ENCODE peak calls at places on chromosomes 12 and 14, in eight cellular contexts. L is astrocyte of the spinal cord, K is IMR-90, C is fibroblast of lung, G is astrocyte of the cerebellum, U is A549, H is left ventricle myocardium inferior, T is AG04449. D is an unnamed sample.

GRCh38 chr14:65043893-65044595 is 57.3 kb downstream of the FNTB start:
- DNase-seq in L (no peak), G (no peak), C (no peak), H (no peak), T (no peak), U (no peak), K (no peak), D (no peak)

GRCh38 chr12:109739747-109740693 is 26.4 kb downstream of the FAM222A start:
- DNase-seq in U (no peak), H (peak), G (no peak), T (no peak), K (no peak), C (no peak), L (no peak), D (no peak)

GRCh38 chr14:68088463-68088862 is 268.9 kb downstream of the RAD51B start:
- DNase-seq in C (peak), K (peak), H (no peak), U (peak), L (peak), T (no peak), G (peak), D (no peak)

GRCh38 chr14:47674148-47674545 is 1.3 kb downstream of the MDGA2 start:
- DNase-seq in T (no peak), K (no peak), L (peak), U (no peak), H (no peak), C (peak), G (no peak), D (no peak)

GRCh38 chr14:49218436-49219092 is 367.6 kb downstream of the RPS29 start:
- DNase-seq in U (no peak), G (peak), K (no peak), L (peak), H (no peak), T (no peak), C (peak), D (no peak)

GRCh38 chr14:51529731-51530130 is 122.0 kb upstream of the FRMD6 start:
- DNase-seq in K (no peak), C (no peak), T (no peak), L (no peak), U (no peak), H (no peak), G (no peak), D (no peak)

GRCh38 chr14:99688629-99689028 is 4.5 kb downstream of the CYP46A1 start:
- DNase-seq in K (no peak), G (no peak), L (no peak), T (no peak), U (no peak), H (no peak), C (no peak), D (no peak)

GRCh38 chr12:481422-481821 is 21.7 kb downstream of the B4GALNT3 start:
- DNase-seq in T (no peak), U (no peak), K (peak), C (peak), G (peak), H (peak), L (peak), D (no peak)

GRCh38 chr12:48336564-48336963 is 14.2 kb downstream of the ZNF641 start:
- DNase-seq in U (no peak), T (no peak), K (no peak), C (no peak), H (no peak), G (no peak), L (no peak), D (no peak)

DNA sequence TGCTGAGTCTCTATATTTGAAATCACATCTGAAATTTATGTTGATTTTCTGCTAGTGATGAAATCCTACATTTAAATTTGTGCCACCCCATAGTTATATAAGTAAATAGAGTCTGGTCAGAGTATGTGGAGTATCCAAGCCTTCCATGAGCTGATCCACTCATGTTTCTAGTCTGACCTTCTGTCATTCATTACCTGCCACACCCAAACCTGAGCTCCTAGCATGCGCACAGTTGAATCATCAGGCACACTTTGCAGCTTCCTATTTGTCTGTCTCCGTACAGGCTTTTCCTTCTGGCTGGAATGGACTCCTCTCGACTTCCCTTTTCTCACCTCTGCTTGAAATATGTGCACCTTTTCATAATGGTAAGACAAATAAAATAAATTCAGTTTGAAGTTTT is 45.3 kb upstream of the LRIG3 start:
- DNase-seq in T (no peak), L (no peak), U (no peak), C (no peak), K (no peak), G (no peak), H (no peak), D (no peak)
- TF ChIP-seq CTCF in T (no peak), L (no peak), U (no peak), C (no peak), K (no peak), G (no peak), H (no peak), D (no peak)

DNA sequence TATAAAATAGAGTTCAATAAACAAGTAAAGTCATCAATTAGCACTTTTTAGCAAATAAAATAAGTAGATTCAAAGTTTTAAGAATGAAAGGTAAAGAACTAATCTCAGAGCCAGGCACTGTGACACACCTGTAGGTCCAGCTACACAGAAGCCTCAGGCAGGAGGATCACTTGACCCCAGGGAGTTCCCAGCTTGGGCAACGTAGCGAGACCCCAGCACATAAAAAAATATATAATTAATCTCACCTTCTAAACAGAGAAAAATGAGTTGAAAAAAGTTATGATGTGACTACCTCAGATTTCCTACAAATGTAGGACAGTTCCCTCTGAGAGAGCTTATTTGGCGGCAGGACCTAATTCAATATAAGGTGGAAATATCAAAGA is 19.3 kb downstream of the DAD1 start:
- DNase-seq in C (no peak), U (no peak), G (no peak), K (no peak), H (no peak), L (no peak), T (no peak), D (no peak)
- H3K4me3 ChIP-seq in C (no peak), U (no peak), G (no peak), K (no peak), H (no peak), L (no peak), T (no peak), D (no peak)

GRCh38 chr12:50132505-50133135 is 20.6 kb downstream of the COX14 start:
- DNase-seq in L (peak), U (no peak), T (no peak), G (peak), C (peak), H (no peak), K (peak), D (peak)
- TF ChIP-seq CTCF in L (peak), U (no peak), T (peak), G (peak), C (no peak), H (peak), K (peak), D (peak)

GRCh38 chr12:130161261-130162231 is 718 bp upstream of the FZD10 start:
- DNase-seq in C (peak), U (no peak), T (no peak), G (no peak), H (peak), K (no peak), L (peak), D (peak)
- H3K4me3 ChIP-seq in C (no peak), U (no peak), T (no peak), G (peak), H (peak), K (no peak), L (peak), D (no peak)

DNA sequence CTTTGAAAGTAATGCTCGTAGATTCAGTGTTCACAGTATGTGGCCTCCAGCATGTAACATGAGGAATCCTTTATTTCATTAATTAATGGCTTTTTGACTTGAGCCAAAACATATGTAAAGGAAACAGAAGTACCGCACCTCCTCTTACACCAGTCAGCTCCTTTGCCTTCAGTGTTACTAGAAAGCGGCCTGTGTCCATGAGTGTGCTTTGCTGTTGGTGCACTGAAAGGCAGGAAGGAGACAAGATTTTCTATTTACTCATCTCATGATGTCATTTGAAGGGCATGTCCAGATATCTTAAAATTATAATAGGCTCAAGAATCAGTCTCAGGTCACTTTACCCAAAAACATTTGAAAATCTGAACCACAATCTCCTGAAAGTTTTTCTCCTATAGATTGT is 9.9 kb upstream of the CCT2 start:
- DNase-seq in C (peak), K (peak), U (no peak), L (no peak), T (no peak), G (no peak), H (no peak), D (no peak)
- TF ChIP-seq CTCF in C (no peak), K (no peak), U (no peak), L (no peak), T (no peak), G (no peak), H (no peak), D (no peak)

DNA sequence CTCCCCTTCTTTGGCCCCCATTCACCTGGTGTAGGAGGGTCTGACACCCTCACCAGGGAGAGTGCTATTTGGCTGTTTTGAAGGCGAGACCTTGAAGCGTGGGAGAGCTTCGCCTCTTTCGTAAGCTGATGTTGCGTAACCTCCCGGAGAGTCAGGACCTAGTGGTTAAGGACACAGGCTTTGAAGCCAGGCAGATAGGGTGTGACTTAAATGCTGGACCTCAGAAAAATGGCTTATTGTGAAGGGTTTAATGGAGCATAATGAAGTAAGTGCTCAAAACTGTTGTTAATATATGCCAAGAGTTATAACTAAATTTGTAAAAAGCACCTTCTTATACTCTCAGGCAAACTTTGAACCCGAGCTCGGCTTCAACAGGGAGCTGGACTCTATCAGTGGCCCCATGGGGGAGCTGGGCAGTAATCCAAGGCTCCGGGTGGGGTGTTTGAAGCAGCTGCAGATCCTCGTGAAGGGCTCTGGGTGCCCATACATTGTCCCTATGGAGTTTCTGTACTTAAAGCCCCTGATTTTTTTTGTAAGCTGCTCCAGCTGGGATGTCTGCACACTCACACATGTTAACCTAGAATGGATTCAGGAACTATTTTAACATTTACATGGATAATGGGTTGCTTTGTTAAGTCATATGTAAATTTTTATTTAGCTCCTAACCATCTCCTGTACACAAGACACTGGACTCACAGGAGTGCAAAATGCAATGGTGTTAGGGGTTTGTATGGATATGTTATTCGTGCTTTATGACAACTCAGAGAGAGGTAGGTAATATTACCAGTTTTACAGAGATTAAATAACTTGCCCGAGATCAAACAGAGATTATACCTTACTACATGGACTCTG is 26.0 kb downstream of the PPFIBP1 start:
- DNase-seq in U (peak), T (peak), C (peak), L (peak), K (peak), H (peak), G (peak), D (peak)
- H3K4me3 ChIP-seq in U (peak), T (no peak), C (peak), L (no peak), K (peak), H (peak), G (no peak), D (peak)

GRCh38 chr14:74508292-74508731 is 14.7 kb downstream of the ISCA2 start:
- DNase-seq in C (no peak), H (no peak), K (no peak), U (no peak), L (no peak), G (no peak), T (no peak), D (peak)
- TF ChIP-seq CTCF in C (peak), H (peak), K (peak), U (peak), L (peak), G (peak), T (peak), D (peak)

GRCh38 chr14:20680843-20681347 is 3.5 kb upstream of the RNASE4 start:
- DNase-seq in K (no peak), H (no peak), L (no peak), G (no peak), C (no peak), T (no peak), U (no peak), D (no peak)
- H3K4me3 ChIP-seq in K (peak), H (peak), L (peak), G (peak), C (peak), T (peak), U (peak), D (peak)

GRCh38 chr12:56258068-56258819 is at the start of gene ANKRD52:
- DNase-seq in U (peak), H (peak), K (peak), G (peak), C (peak), T (no peak), L (peak), D (peak)

GRCh38 chr12:56257491-56258067 is 605 bp downstream of the ANKRD52 start:
- DNase-seq in U (peak), H (no peak), C (peak), K (peak), G (no peak), T (no peak), L (peak), D (no peak)

GRCh38 chr12:56255671-56256070 is 2.5 kb downstream of the ANKRD52 start:
- DNase-seq in C (no peak), K (no peak), L (no peak), T (no peak), H (no peak), U (no peak), G (no peak), D (no peak)

GRCh38 chr12:56257071-56257470 is 1.1 kb downstream of the ANKRD52 start:
- DNase-seq in U (no peak), K (no peak), H (no peak), G (no peak), C (no peak), L (no peak), T (no peak), D (no peak)

GRCh38 chr12:56256326-56256960 is 1.7 kb downstream of the ANKRD52 start:
- DNase-seq in K (peak), L (peak), U (no peak), G (no peak), C (peak), H (no peak), T (no peak), D (peak)
- TF ChIP-seq CTCF in K (no peak), L (no peak), U (no peak), G (peak), C (peak), H (no peak), T (peak), D (no peak)

GRCh38 chr12:125188912-125189881 is 124.0 kb downstream of the AACS start:
- DNase-seq in U (no peak), H (no peak), G (no peak), T (no peak), K (no peak), C (no peak), L (no peak), D (no peak)

GRCh38 chr12:125186471-125187147 is 121.4 kb downstream of the AACS start:
- DNase-seq in L (no peak), H (no peak), T (no peak), C (no peak), U (no peak), K (no peak), G (no peak), D (peak)

GRCh38 chr12:125187148-125187733 is 122.0 kb downstream of the AACS start:
- DNase-seq in L (no peak), U (no peak), K (no peak), G (no peak), H (no peak), T (no peak), C (peak), D (no peak)

GRCh38 chr12:125185740-125186470 is 120.7 kb downstream of the AACS start:
- DNase-seq in T (no peak), H (peak), C (peak), G (peak), L (peak), K (peak), U (peak), D (peak)

GRCh38 chr12:125187780-125188741 is 122.8 kb downstream of the AACS start:
- DNase-seq in T (no peak), U (no peak), G (no peak), K (no peak), L (peak), H (no peak), C (no peak), D (no peak)
- H3K4me3 ChIP-seq in T (no peak), U (no peak), G (peak), K (no peak), L (peak), H (peak), C (no peak), D (no peak)

D was measured in foreskin fibroblast.